ENCODE peak calls at places on chromosomes 3 and 15, in eight cellular contexts. P is NB4, K is breast epithelium, V is AG09319, M is cardiac fibroblast, N is fibroblast of mammary gland, C is fibroblast of pulmonary artery, X is GM12865. W is an unnamed sample.

GRCh38 chr15:77642019-77642418 is 9.3 kb upstream of the LINGO1 start:
- DNase-seq in P (no peak), C (no peak), V (no peak), M (no peak), X (no peak), K (no peak), N (no peak), W (no peak)

GRCh38 chr3:72681598-72681997 is 166.6 kb downstream of the SHQ1 start:
- DNase-seq in V (no peak), M (no peak), N (no peak), C (no peak), X (no peak), P (no peak), K (no peak), W (no peak)

GRCh38 chr15:65833501-65834220 is 35.6 kb upstream of the RAB11A start:
- DNase-seq in P (no peak), N (no peak), X (peak), V (no peak), C (no peak), M (no peak), K (no peak), W (no peak)

GRCh38 chr3:146339262-146339808 is 88.4 kb upstream of the PLSCR4 start:
- DNase-seq in P (no peak), V (no peak), K (no peak), X (no peak), N (no peak), C (peak), M (no peak), W (no peak)

GRCh38 chr3:162193148-162193547 is 696.5 kb downstream of the OTOL1 start:
- DNase-seq in C (no peak), P (no peak), N (no peak), K (no peak), X (no peak), M (no peak), V (no peak), W (no peak)

GRCh38 chr3:180882115-180882514 is 30.4 kb upstream of the FXR1 start:
- DNase-seq in K (no peak), M (no peak), P (no peak), X (no peak), V (no peak), C (no peak), N (no peak), W (no peak)

GRCh38 chr3:14451844-14452533 is 49.6 kb downstream of the SLC6A6 start:
- DNase-seq in K (peak), C (peak), X (no peak), V (peak), N (peak), P (no peak), M (peak), W (peak)

GRCh38 chr15:68314563-68314962 is 37.0 kb downstream of the FEM1B start:
- DNase-seq in M (no peak), N (no peak), V (no peak), C (no peak), P (no peak), X (no peak), K (peak), W (no peak)

GRCh38 chr15:45168286-45168685 is 19.5 kb downstream of the SHF start:
- DNase-seq in M (no peak), P (no peak), V (no peak), N (no peak), C (no peak), X (no peak), K (no peak), W (no peak)
- TF ChIP-seq CTCF in M (no peak), P (no peak), V (no peak), N (no peak), C (no peak), X (no peak), K (no peak), W (no peak)

GRCh38 chr3:31532587-31533168 is at the start of gene STT3B:
- DNase-seq in M (peak), X (peak), C (peak), V (peak), N (peak), K (no peak), P (peak), W (peak)
- TF ChIP-seq CTCF in M (no peak), X (no peak), C (no peak), V (no peak), N (no peak), K (no peak), P (no peak), W (no peak)

DNA sequence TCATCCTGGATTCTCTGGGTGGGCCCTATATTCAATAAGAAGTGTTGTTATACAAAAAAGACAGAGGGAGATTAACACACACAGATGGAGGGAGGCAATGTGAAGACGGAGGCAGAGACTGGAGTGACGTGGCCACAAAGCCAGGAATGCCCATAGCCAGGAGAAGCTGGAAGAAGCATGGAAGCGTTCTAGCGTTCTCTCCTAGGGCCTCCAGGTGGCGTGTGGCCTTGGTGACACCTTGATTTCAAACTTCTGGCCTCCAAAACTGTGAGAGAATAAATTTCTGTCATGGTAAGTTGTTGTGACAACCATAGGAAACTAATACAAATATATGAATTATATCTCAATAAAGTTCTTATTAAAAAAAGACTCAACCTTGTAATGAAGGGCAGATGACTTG is 21.3 kb downstream of the THBS1 start:
- DNase-seq in N (no peak), X (no peak), V (no peak), C (no peak), M (no peak), K (no peak), P (no peak), W (peak)
- TF ChIP-seq CTCF in N (peak), X (peak), V (no peak), C (no peak), M (peak), K (no peak), P (no peak), W (peak)

DNA sequence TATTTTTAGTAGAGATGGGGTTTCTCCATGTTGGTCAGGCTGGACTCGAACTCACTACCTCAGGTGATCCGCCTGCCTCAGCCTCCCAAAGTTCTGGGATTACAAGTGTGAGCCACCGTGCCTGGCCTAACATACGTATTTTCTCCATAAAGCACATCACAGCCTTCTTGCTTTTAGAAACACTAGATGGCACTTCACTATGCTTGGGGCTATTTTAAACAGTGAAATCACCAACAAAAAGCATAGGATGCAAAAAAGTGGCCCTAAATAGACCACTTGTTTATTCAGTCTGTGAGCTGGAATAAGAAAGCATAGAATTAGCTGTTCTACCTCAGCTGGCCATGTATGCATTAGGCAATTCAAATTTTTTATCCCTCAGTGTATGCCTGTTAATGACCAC is 46.0 kb downstream of the PRICKLE2 start:
- DNase-seq in N (no peak), P (no peak), M (no peak), X (no peak), V (no peak), K (no peak), C (no peak), W (peak)
- TF ChIP-seq CTCF in N (peak), P (no peak), M (no peak), X (no peak), V (no peak), K (no peak), C (peak), W (peak)

DNA sequence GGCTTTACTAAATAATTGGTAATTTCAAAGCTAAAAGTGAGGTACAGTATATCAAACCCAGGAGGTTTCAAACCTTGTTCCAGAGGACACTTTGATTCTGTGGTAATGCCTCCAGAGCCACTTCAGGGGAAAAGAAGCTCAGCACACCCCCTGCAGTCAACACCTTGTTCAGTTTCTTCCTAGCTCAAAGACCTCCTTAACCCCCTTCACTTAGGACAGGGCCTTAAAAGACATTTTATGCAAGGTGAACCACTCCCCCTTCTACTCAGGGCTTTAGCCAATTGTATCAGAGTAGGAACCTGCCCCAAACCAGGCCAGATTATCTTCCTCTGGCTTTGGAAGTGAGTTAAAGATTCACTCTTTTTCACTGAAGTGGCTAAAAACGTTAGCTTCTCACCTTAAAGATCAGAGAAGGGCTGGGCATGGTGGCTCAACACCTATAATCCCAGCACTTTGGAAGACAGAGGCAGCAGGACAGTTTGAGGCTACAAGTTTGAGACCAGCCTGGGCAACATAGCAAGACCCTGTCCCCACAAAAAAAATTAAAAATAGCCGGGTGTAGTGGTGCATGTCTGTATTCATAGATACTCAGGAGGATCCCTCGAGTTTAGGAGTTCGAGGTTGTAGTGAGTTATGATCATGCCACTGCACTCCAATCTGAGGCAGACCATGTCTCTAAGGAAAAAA is 3.4 kb downstream of the DENND6A start:
- DNase-seq in C (no peak), N (no peak), M (no peak), X (no peak), V (no peak), P (peak), K (no peak), W (no peak)
- TF ChIP-seq CTCF in C (no peak), N (no peak), M (no peak), X (no peak), V (no peak), P (no peak), K (no peak), W (no peak)

GRCh38 chr15:22903427-22903826 is 65.0 kb downstream of the NIPA2 start:
- DNase-seq in V (no peak), M (no peak), C (no peak), P (no peak), K (no peak), N (no peak), X (no peak), W (no peak)

GRCh38 chr15:22903961-22904534 is 65.6 kb downstream of the NIPA2 start:
- DNase-seq in V (no peak), M (no peak), X (no peak), N (no peak), K (no peak), P (no peak), C (no peak), W (no peak)

GRCh38 chr15:22902981-22903380 is 64.5 kb downstream of the NIPA2 start:
- DNase-seq in N (no peak), V (no peak), K (no peak), C (no peak), M (no peak), P (no peak), X (no peak), W (no peak)

GRCh38 chr15:22902046-22902445 is 63.6 kb downstream of the NIPA2 start:
- DNase-seq in X (no peak), K (no peak), M (no peak), P (no peak), C (no peak), N (no peak), V (no peak), W (no peak)

GRCh38 chr15:22902578-22902977 is 64.1 kb downstream of the NIPA2 start:
- DNase-seq in M (no peak), K (no peak), N (no peak), C (no peak), X (no peak), P (no peak), V (no peak), W (no peak)
- TF ChIP-seq CTCF in M (no peak), K (no peak), N (no peak), C (no peak), X (no peak), P (no peak), V (no peak), W (no peak)

W was measured in HFFc6.